ENCODE peak calls at places on chromosomes 7 and 10, in six cellular contexts. W is lung; E is CD4-positive, CD25-positive, alpha-beta regulatory T cell; A is small intestine; Z is aorta; S is spleen. V is an unnamed sample. For H3K4me1 and H3K36me3, the result is how much of the 10 kb centered on the place peaks cover.

GRCh38 chr7:111012152-111012551 is 78.8 kb upstream of the LRRN3 start:
- DNase-seq in W (no peak), Z (no peak), A (no peak), S (no peak), E (no peak), V (no peak)

GRCh38 chr10:34959786-34960185 is 130.4 kb downstream of the CUL2 start:
- DNase-seq in A (no peak), E (no peak), S (peak), W (no peak), Z (no peak), V (no peak)

GRCh38 chr10:83218205-83218604 is 921.1 kb upstream of the GHITM start:
- DNase-seq in S (no peak), E (no peak), Z (no peak), W (no peak), A (no peak), V (no peak)

GRCh38 chr7:157474685-157475084 is 137.9 kb downstream of the DNAJB6 start:
- DNase-seq in Z (peak), S (peak), A (peak), W (no peak), E (no peak), V (no peak)

GRCh38 chr10:37488792-37489657 is 363.6 kb downstream of the ANKRD30A start:
- DNase-seq in Z (no peak), S (no peak), E (no peak), W (peak), A (no peak), V (no peak)

GRCh38 chr10:5291501-5292195 is 73.1 kb upstream of the UCN3 start:
- DNase-seq in E (peak), Z (no peak), W (peak), S (peak), A (peak), V (peak)

GRCh38 chr10:1048349-1048731 is 579 bp downstream of the IDI1 start:
- DNase-seq in A (peak), Z (peak), W (no peak), S (peak), E (peak), V (no peak)

GRCh38 chr10:131071721-131072120 is 239.8 kb downstream of the TCERG1L start:
- DNase-seq in A (no peak), S (peak), W (no peak), E (no peak), Z (no peak), V (no peak)

GRCh38 chr7:84714765-84715164 is 472.1 kb downstream of the SEMA3D start:
- DNase-seq in E (no peak), A (no peak), Z (no peak), W (no peak), S (no peak), V (no peak)

GRCh38 chr10:98374176-98374969 is 40.6 kb downstream of the PYROXD2 start:
- DNase-seq in Z (no peak), A (no peak), E (no peak), S (no peak), W (no peak), V (no peak)

GRCh38 chr10:86649471-86650150 is 4.7 kb upstream of the OPN4 start:
- DNase-seq in E (no peak), A (no peak), S (peak), W (no peak), Z (peak), V (peak)

GRCh38 chr7:74174606-74175082 is 488 bp downstream of the EIF4H start:
- DNase-seq in S (no peak), W (peak), A (peak), Z (peak), E (peak), V (no peak)

GRCh38 chr7:101953248-101953819 is 135.9 kb downstream of the CUX1 start:
- DNase-seq in Z (no peak), E (no peak), A (no peak), W (no peak), S (no peak), V (no peak)

GRCh38 chr7:116311262-116311661 is 100.9 kb downstream of the TES start:
- DNase-seq in S (no peak), A (no peak), W (no peak), Z (no peak), E (no peak), V (no peak)

GRCh38 chr7:38070718-38071117 is 107.3 kb upstream of the STARD3NL start:
- DNase-seq in W (no peak), Z (no peak), A (peak), E (no peak), S (no peak), V (no peak)

GRCh38 chr7:116395125-116395791 is 104.3 kb upstream of the CAV2 start:
- DNase-seq in A (no peak), Z (no peak), W (no peak), E (no peak), S (no peak), V (no peak)

GRCh38 chr10:125002423-125003145 is 60.7 kb downstream of the ZRANB1 start:
- DNase-seq in E (no peak), W (no peak), Z (peak), S (peak), A (no peak), V (no peak)

GRCh38 chr7:74312418-74313021 is 23.3 kb downstream of the CLIP2 start:
- DNase-seq in E (no peak), Z (no peak), W (no peak), A (no peak), S (no peak), V (no peak)

GRCh38 chr10:81018898-81019890 is 481.5 kb downstream of the SH2D4B start:
- DNase-seq in A (peak), Z (no peak), E (no peak), S (no peak), W (no peak), V (no peak)

GRCh38 chr7:134946260-134946659 is 40.0 kb upstream of the AGBL3 start:
- DNase-seq in W (no peak), S (no peak), Z (no peak), A (no peak), E (no peak), V (peak)

GRCh38 chr10:130666215-130666614 is 530.0 kb downstream of the GLRX3 start:
- DNase-seq in S (no peak), Z (no peak), A (no peak), E (no peak), W (no peak), V (no peak)

GRCh38 chr10:113177163-113177935 is 227.3 kb downstream of the TCF7L2 start:
- DNase-seq in S (no peak), A (no peak), W (no peak), Z (no peak), E (no peak), V (no peak)

GRCh38 chr7:156985101-156985967 is 25.1 kb downstream of the MNX1 start:
- DNase-seq in A (no peak), E (no peak), Z (no peak), S (no peak), W (no peak), V (no peak)

GRCh38 chr7:27586825-27587224 is 75.9 kb downstream of the HIBADH start:
- DNase-seq in S (peak), E (no peak), W (no peak), A (peak), Z (no peak), V (no peak)

GRCh38 chr7:17939111-17939669 is 1.1 kb downstream of the SNX13 start:
- DNase-seq in A (peak), E (no peak), W (no peak), S (no peak), Z (no peak), V (peak)

GRCh38 chr10:1380075-1380793 is 324.0 kb downstream of the WDR37 start:
- DNase-seq in W (no peak), S (peak), A (no peak), Z (no peak), E (no peak), V (no peak)

GRCh38 chr7:97025983-97026704 is 1.5 kb upstream of the DLX5 start:
- DNase-seq in W (no peak), A (no peak), Z (no peak), S (peak), E (no peak), V (no peak)
- H3K4me1 ChIP-seq in W (under half), A (under half), Z (under half), S (under half), E (under half), V (under half)

DNA sequence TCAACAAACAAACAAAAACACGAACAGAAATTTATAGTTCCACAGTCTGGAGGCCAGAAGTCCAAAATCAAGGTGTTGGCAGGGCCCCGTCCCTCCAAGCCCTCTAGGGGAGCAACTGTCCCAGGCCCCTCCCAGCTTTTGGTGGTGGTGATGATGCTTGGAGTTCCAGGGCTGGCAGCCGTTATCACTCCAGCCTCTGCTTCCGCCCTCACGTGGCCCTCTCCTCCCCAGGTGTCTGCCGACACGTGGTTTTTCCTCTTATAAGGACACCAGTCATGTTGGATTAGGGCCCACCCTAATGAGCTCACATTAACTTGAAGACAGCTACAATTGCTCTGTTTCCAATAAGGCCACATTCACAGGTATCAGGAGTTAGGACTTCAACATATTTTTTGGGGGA is 49.7 kb downstream of the MICALL2 start:
- DNase-seq in W (no peak), E (no peak), Z (no peak), A (no peak), S (no peak), V (no peak)
- H3K36me3 ChIP-seq in W (under half), E (under half), Z (under half), A (under half), S (under half), V (under half)

DNA sequence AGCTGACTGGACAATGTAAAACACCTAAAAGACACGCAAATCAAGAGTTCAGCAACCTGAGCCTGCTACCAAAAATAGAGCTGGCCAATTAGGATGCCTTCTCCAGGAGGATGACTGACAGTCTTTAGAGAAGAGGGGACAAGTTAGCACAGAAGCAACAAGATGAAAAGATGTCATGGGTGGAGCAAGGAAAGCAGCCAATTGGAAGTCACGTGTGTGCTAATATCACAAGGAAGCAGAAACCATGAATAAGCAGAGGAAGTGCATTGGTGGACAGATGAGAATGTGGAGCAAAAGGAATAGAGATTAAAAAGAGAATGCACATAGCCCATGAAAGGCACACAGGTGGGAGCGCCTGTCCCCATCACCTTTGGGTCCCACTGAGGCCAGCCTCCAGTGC is 148.1 kb downstream of the SLC25A13 start:
- DNase-seq in A (no peak), S (no peak), E (no peak), W (no peak), Z (no peak), V (no peak)
- H3K27ac ChIP-seq in A (no peak), S (no peak), E (no peak), W (no peak), Z (no peak), V (no peak)

GRCh38 chr7:4868493-4868892 is 6.7 kb upstream of the PAPOLB start:
- DNase-seq in S (no peak), W (no peak), E (no peak), Z (no peak), A (no peak), V (no peak)

GRCh38 chr7:4871056-4871680 is 9.3 kb upstream of the PAPOLB start:
- DNase-seq in S (no peak), A (no peak), E (no peak), Z (peak), W (no peak), V (peak)

GRCh38 chr7:4873071-4873944 is 10.2 kb downstream of the RADIL start:
- DNase-seq in E (no peak), Z (peak), A (no peak), S (no peak), W (no peak), V (no peak)

GRCh38 chr7:4875391-4875790 is 8.1 kb downstream of the RADIL start:
- DNase-seq in S (no peak), Z (peak), E (no peak), W (no peak), A (no peak), V (no peak)

GRCh38 chr7:4871930-4872675 is 10.3 kb upstream of the PAPOLB start:
- DNase-seq in Z (peak), A (no peak), W (no peak), E (no peak), S (no peak), V (no peak)
- H3K4me1 ChIP-seq in Z (under half), A (under half), W (under half), E (under half), S (under half), V (under half)